ENCODE peak calls at places on chromosomes 12 and 14, in four cellular contexts. I is breast epithelium, L is transverse colon, G is stomach. C is an unnamed sample.
A peak's percentile ranks its signal among the peaks of the same experiment; 100 is the strongest.

GRCh38 chr12:118038122-118038521 is 21.6 kb downstream of the RFC5 start:
- DNase-seq in I (no peak), L (no peak), G (no peak), C (no peak)

GRCh38 chr12:108858399-108859074 is 1.2 kb upstream of the SSH1 start:
- DNase-seq in I (no peak), L (no peak), G (no peak), C (peak; percentile 81)

GRCh38 chr14:87233266-87233665 is 759.7 kb downstream of the GALC start:
- DNase-seq in I (no peak), L (no peak), G (no peak), C (no peak)

GRCh38 chr12:71070416-71071155 is 87.2 kb downstream of the TSPAN8 start:
- DNase-seq in I (no peak), L (no peak), G (no peak), C (no peak)

GRCh38 chr12:117061555-117062079 is 37.6 kb downstream of the TESC start:
- DNase-seq in I (no peak), L (no peak), G (no peak), C (no peak)

GRCh38 chr12:9745191-9745590 is 12.3 kb upstream of the CLECL1 start:
- DNase-seq in I (no peak), L (no peak), G (no peak), C (no peak)

GRCh38 chr12:164207-164606 is 49.8 kb downstream of the SLC6A12 start:
- DNase-seq in I (no peak), L (no peak), G (no peak), C (no peak)

GRCh38 chr12:130286041-130286440 is 51.6 kb upstream of the PIWIL1 start:
- DNase-seq in I (no peak), L (no peak), G (no peak), C (no peak)

GRCh38 chr14:90405755-90406154 is 8.9 kb downstream of the CALM1 start:
- DNase-seq in I (no peak), L (no peak), G (no peak), C (no peak)

GRCh38 chr14:58455593-58456265 is 28.2 kb downstream of the KIAA0586 start:
- DNase-seq in I (no peak), L (no peak), G (no peak), C (no peak)

GRCh38 chr12:62123721-62124203 is 136.4 kb upstream of the USP15 start:
- DNase-seq in I (no peak), L (peak; percentile 15), G (peak; percentile 31), C (no peak)

GRCh38 chr14:53537421-53538315 is 384.5 kb upstream of the DDHD1 start:
- DNase-seq in I (no peak), L (peak; percentile 14), G (no peak), C (no peak)

DNA sequence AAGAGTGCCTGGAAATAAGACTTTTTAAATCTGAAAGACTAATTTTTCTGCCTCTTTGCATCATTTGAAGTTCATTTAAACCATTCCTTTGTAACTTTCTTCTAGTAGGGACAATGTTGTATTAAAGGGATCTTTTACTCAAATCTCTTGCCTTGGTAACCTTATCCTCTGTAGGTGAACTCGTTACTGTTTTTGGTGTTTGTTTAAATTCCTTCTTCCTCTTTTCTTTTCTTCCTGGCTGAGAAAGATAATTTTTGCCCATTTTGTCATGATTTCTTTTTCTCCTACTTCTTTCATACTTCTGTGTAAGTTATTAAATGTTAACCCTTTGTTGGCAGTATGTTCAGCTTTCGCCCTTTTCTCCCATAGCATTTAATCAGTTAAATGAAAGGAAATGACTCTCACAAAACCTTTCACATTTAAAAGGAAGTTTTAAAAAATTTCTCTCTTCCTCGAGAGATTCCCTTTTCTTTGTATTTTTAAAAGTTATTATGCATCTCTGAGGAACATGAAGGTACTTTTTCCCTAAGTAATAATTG is 10.3 kb downstream of the VEZT start:
- DNase-seq in I (no peak), L (no peak), G (no peak), C (no peak)
- H3K4me1 ChIP-seq in I (no peaks in the 10 kb centered on the region), L (peaks cover 45% of the 10 kb centered on the region), G (no peaks in the 10 kb centered on the region), C (peaks cover 20% of the 10 kb centered on the region)

DNA sequence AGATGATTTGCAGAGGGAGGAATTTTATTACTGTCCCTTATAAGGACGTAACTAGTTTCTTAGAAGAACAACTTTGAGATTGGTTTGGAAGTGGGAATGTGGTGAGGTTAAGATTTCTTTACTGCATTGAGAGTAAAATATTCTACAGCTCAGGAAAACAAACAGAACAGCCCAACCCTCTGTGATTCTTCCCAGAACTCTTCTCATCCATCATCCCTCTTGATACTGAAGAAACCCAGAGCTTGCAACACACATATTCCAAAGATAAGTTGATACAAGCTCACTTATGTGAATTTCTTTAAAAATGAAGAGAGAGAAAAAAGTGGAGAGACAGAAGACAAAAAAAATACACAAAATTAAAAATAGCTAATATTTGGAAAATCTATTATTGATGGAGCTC is 234.3 kb downstream of the CRADD start:
- DNase-seq in I (no peak), L (no peak), G (no peak), C (no peak)
- H3K4me3 ChIP-seq in I (no peak overlapping the region), L (no peak overlapping the region), G (no peak overlapping the region), C (no peak overlapping the region)

DNA sequence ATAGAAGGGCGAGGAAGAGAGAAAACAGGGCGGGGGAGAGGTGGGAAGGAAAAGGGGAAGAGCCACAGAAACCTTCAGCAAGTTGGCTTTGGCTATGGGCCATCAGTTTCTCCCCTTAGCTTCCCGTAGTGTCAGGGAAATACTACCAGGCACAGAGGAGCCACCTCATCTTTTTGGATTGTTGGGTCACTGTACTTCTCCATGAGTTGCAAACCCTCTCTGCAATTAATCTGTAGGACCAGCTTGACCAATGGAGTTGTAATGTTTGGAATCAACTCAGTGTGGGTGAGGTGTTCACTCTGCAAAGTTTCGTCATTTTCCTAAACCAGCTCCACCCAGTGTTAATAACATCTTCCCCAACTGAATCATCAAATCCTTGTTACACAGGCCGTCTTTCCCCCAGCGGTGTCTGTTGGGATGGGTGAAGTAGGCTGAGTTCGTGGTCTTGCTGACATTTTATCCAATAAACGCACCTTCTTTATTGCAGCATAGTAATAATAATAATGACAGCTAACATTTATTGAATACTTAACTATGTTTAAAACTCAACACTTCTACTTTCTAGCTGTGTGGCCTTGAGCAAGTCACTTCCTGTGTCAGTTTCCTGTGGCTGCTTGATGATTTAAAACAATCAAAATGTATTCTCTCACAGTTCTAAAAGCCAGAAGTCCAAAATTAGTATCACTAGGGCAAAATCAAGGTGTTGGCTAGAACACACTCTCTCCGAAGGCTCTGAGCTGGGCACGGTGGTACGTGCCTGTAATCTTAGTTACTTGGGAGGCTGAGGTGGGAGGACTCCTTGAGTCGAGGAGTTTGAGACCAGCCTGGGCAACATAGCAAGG is 8.1 kb upstream of the GLTP start:
- DNase-seq in I (no peak), L (no peak), G (no peak), C (no peak)
- TF ChIP-seq POLR2AphosphoS5 in I (no peak), L (no peak), G (no peak), C (no peak)

DNA sequence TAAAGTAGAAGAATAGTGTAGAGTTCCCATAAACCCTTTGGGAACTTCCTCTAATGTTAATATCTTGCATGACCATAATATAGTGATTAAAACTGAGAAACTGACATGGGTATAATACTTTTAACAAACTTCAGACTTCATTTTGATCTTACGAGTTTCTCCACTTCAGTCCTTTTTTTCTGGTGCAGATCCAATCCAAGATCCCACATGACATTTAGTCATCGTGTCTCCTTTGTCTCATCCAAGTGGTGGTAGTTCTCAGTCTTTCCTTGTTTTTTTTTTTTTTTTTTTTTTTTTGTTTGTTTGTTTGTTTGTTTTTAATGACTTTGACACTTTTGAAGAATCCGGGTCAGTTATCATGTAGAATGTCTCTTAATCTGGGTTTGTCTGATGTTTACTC is 179.2 kb downstream of the CACNA1C start:
- DNase-seq in I (no peak), L (no peak), G (no peak), C (no peak)
- H3K4me1 ChIP-seq in I (no peaks in the 10 kb centered on the region), L (peaks cover 5% of the 10 kb centered on the region), G (no peaks in the 10 kb centered on the region), C (no peaks in the 10 kb centered on the region)

DNA sequence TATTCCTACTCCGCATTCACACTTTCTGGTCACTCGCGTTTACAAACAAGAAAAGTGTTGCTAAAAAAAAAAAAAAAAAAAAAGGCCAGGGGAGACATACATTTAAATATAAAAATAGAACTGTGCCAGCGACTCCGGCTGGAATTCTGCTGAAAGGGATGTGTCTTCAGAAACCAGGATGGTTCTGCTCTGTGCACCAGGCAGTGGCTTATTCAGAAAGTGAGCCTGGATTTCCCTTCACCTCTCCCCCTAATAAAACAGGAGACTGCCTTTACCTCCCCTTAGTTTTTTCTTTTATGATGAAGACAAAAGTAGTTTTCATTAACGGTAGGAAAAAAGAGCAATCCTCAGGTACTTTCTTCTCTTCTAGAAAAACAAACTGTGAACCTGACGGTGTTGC is 384 bp downstream of the SLC7A8 start:
- DNase-seq in I (no peak), L (no peak), G (no peak), C (no peak)
- H3K4me3 ChIP-seq in I (peak overlapping the region; percentile 66), L (peak overlapping the region; percentile 27), G (peak overlapping the region; percentile 54), C (peak overlapping the region; percentile 45)

GRCh38 chr12:52243774-52244614 is 11.0 kb downstream of the KRT7 start:
- DNase-seq in I (peak; percentile 91), L (peak; percentile 58), G (peak; percentile 85), C (peak; percentile 81)
- TF ChIP-seq POLR2AphosphoS5 in I (peak; percentile 41), L (no peak), G (peak; percentile 30), C (peak; percentile 48)

GRCh38 chr12:6548556-6549378 is 7.1 kb downstream of the IFFO1 start:
- DNase-seq in I (no peak), L (no peak), G (no peak), C (no peak)
- H3K4me1 ChIP-seq in I (peaks cover 22% of the 10 kb centered on the region), L (peaks cover 55% of the 10 kb centered on the region), G (peaks cover 17% of the 10 kb centered on the region), C (peaks cover 61% of the 10 kb centered on the region)

DNA sequence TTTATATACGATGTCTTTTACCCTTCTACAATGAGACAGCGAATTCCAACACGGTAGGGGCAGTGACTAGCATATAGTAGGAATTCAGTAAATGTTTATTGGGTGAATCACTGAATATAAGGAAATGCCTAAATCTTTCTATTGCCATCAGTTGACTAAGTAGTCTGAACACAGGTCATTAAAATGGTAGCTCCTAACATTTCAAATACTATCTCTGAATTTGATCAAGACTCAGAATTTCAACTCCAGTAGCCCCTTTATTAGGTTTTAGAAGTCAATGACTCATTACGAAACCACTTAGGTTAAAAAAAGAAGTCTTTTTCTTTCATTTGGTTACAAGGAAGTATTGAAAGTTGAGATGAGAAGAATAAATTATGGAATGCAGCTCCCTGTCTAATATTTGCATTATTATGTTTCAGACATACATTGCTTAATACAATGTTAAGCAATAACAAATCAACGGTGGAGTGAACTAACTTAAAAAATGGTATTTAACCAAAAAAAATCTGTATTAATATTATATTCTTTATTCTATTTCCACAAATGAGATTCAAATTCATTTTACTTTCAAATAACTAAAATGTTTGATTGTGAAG is 302.8 kb downstream of the CEP128 start:
- DNase-seq in I (no peak), L (no peak), G (no peak), C (no peak)
- H3K4me3 ChIP-seq in I (no peak overlapping the region), L (no peak overlapping the region), G (no peak overlapping the region), C (no peak overlapping the region)

DNA sequence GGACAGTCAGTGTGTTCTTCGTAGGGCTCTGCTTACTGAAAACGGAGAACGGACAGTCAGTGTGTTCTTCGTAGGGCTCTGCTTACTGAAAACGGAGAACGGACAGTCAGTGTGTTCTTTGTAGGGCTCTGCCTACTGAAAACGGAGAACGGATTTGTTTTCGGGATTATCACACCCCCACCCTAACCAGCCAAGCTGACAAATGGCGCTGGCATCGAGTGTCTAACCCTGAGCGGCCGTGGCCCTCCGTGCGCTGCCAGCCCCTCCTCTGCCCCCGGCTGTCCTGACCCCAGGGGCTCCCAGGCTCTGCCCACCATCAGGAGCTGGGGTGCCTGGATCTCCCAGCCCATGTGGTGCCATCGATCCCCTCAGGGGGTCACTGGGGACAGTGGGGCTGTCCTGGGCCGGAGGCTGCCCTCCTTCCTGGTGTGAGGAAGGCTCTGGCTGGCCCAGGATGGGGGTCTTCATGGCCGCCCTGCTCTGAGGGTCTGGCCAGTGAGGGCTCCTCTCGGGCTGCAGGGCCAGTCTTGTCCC is 57.3 kb downstream of the FBRSL1 start:
- DNase-seq in I (no peak), L (no peak), G (no peak), C (no peak)
- TF ChIP-seq POLR2AphosphoS5 in I (no peak), L (no peak), G (no peak), C (no peak)